ENCODE peak calls at places on chromosomes 6 and 20, in nine cellular contexts. One of them, this sample, is unnamed.

GRCh38 chr6:151225919-151226318 is 13.8 kb upstream of the AKAP12 start:
- DNase-seq in cerebellar cortex: no peak
- DNase-seq in ovary: no peak
- DNase-seq in globus pallidus: no peak
- DNase-seq in HCEC 1CT: no peak
- DNase-seq in activated CD4-positive, alpha-beta T cell treated with anti-CD3 and anti-CD28 coated beads for 48 hours: no peak
- DNase-seq in AG08395: no peak
- DNase-seq in stomach: no peak
- DNase-seq in G401: no peak
- DNase-seq in this sample: no peak

GRCh38 chr20:45105317-45105716 is 4.4 kb upstream of the KCNS1 start:
- DNase-seq in activated CD4-positive, alpha-beta T cell treated with anti-CD3 and anti-CD28 coated beads for 48 hours: no peak
- DNase-seq in globus pallidus: no peak
- DNase-seq in ovary: no peak
- DNase-seq in stomach: no peak
- DNase-seq in AG08395: no peak
- DNase-seq in G401: no peak
- DNase-seq in cerebellar cortex: no peak
- DNase-seq in HCEC 1CT: no peak
- DNase-seq in this sample: no peak

GRCh38 chr6:18115356-18115755 is 7.1 kb downstream of the NHLRC1 start:
- DNase-seq in stomach: no peak
- DNase-seq in cerebellar cortex: no peak
- DNase-seq in ovary: no peak
- DNase-seq in activated CD4-positive, alpha-beta T cell treated with anti-CD3 and anti-CD28 coated beads for 48 hours: peak
- DNase-seq in HCEC 1CT: no peak
- DNase-seq in G401: no peak
- DNase-seq in globus pallidus: no peak
- DNase-seq in AG08395: no peak
- DNase-seq in this sample: no peak

GRCh38 chr20:54268941-54269340 is 61.1 kb downstream of the PFDN4 start:
- DNase-seq in activated CD4-positive, alpha-beta T cell treated with anti-CD3 and anti-CD28 coated beads for 48 hours: no peak
- DNase-seq in ovary: no peak
- DNase-seq in globus pallidus: no peak
- DNase-seq in AG08395: no peak
- DNase-seq in HCEC 1CT: no peak
- DNase-seq in G401: no peak
- DNase-seq in cerebellar cortex: no peak
- DNase-seq in stomach: no peak
- DNase-seq in this sample: no peak

GRCh38 chr6:154169193-154169847 is 130.3 kb downstream of the OPRM1 start:
- DNase-seq in cerebellar cortex: no peak
- DNase-seq in globus pallidus: no peak
- DNase-seq in G401: no peak
- DNase-seq in ovary: no peak
- DNase-seq in HCEC 1CT: no peak
- DNase-seq in activated CD4-positive, alpha-beta T cell treated with anti-CD3 and anti-CD28 coated beads for 48 hours: peak
- DNase-seq in AG08395: no peak
- DNase-seq in stomach: no peak
- DNase-seq in this sample: no peak

GRCh38 chr6:139764498-139764986 is 390.1 kb upstream of the CITED2 start:
- DNase-seq in globus pallidus: peak
- DNase-seq in cerebellar cortex: peak
- DNase-seq in ovary: peak
- DNase-seq in G401: peak
- DNase-seq in stomach: no peak
- DNase-seq in HCEC 1CT: peak
- DNase-seq in activated CD4-positive, alpha-beta T cell treated with anti-CD3 and anti-CD28 coated beads for 48 hours: no peak
- DNase-seq in AG08395: peak
- DNase-seq in this sample: peak

GRCh38 chr6:116969211-116969863 is 92.3 kb downstream of the RFX6 start:
- DNase-seq in globus pallidus: peak
- DNase-seq in stomach: peak
- DNase-seq in activated CD4-positive, alpha-beta T cell treated with anti-CD3 and anti-CD28 coated beads for 48 hours: peak
- DNase-seq in HCEC 1CT: peak
- DNase-seq in ovary: no peak
- DNase-seq in AG08395: peak
- DNase-seq in G401: peak
- DNase-seq in cerebellar cortex: peak
- DNase-seq in this sample: peak

GRCh38 chr6:32244270-32244669 is 20.4 kb upstream of the NOTCH4 start:
- DNase-seq in cerebellar cortex: no peak
- DNase-seq in activated CD4-positive, alpha-beta T cell treated with anti-CD3 and anti-CD28 coated beads for 48 hours: no peak
- DNase-seq in globus pallidus: no peak
- DNase-seq in stomach: no peak
- DNase-seq in ovary: no peak
- DNase-seq in G401: no peak
- DNase-seq in AG08395: peak
- DNase-seq in HCEC 1CT: peak
- DNase-seq in this sample: no peak

GRCh38 chr6:111806561-111807497 is 66.4 kb downstream of the FYN start:
- DNase-seq in ovary: no peak
- DNase-seq in globus pallidus: no peak
- DNase-seq in HCEC 1CT: no peak
- DNase-seq in AG08395: no peak
- DNase-seq in activated CD4-positive, alpha-beta T cell treated with anti-CD3 and anti-CD28 coated beads for 48 hours: no peak
- DNase-seq in stomach: no peak
- DNase-seq in G401: no peak
- DNase-seq in cerebellar cortex: no peak
- DNase-seq in this sample: no peak

GRCh38 chr6:33686225-33686742 is 25.2 kb downstream of the UQCC2 start:
- DNase-seq in G401: no peak
- DNase-seq in HCEC 1CT: no peak
- DNase-seq in stomach: no peak
- DNase-seq in ovary: no peak
- DNase-seq in activated CD4-positive, alpha-beta T cell treated with anti-CD3 and anti-CD28 coated beads for 48 hours: no peak
- DNase-seq in globus pallidus: no peak
- DNase-seq in cerebellar cortex: no peak
- DNase-seq in AG08395: no peak
- DNase-seq in this sample: no peak

GRCh38 chr6:169738204-169738971 is 13.0 kb downstream of the DYNLT2 start:
- DNase-seq in G401: no peak
- DNase-seq in AG08395: no peak
- DNase-seq in cerebellar cortex: no peak
- DNase-seq in globus pallidus: no peak
- DNase-seq in stomach: no peak
- DNase-seq in activated CD4-positive, alpha-beta T cell treated with anti-CD3 and anti-CD28 coated beads for 48 hours: peak
- DNase-seq in HCEC 1CT: no peak
- DNase-seq in ovary: no peak
- DNase-seq in this sample: no peak